ENCODE peak calls at places on chromosomes 11 and 22, in eight cellular contexts. One of them, this sample, is unnamed.
A peak's percentile ranks its signal among the peaks of the same experiment; 100 is the strongest.

GRCh38 chr11:72568861-72569260 is 105.4 kb downstream of the PDE2A start:
- DNase-seq in SK-N-SH: no peak
- DNase-seq in brain microvascular endothelial cell: peak; percentile 12
- DNase-seq in left ventricle myocardium inferior: no peak
- DNase-seq in psoas muscle: no peak
- DNase-seq in dorsolateral prefrontal cortex: no peak
- DNase-seq in AG09309: no peak
- DNase-seq in GM23338: no peak
- DNase-seq in this sample: no peak

GRCh38 chr11:3042496-3043314 is 14.5 kb downstream of the CARS1 start:
- DNase-seq in SK-N-SH: no peak
- DNase-seq in brain microvascular endothelial cell: no peak
- DNase-seq in left ventricle myocardium inferior: peak; percentile 26
- DNase-seq in psoas muscle: peak; percentile 84
- DNase-seq in dorsolateral prefrontal cortex: no peak
- DNase-seq in AG09309: no peak
- DNase-seq in GM23338: no peak
- DNase-seq in this sample: no peak

GRCh38 chr11:123421589-123421988 is 8.5 kb upstream of the GRAMD1B start:
- DNase-seq in SK-N-SH: no peak
- DNase-seq in brain microvascular endothelial cell: no peak
- DNase-seq in left ventricle myocardium inferior: no peak
- DNase-seq in psoas muscle: no peak
- DNase-seq in dorsolateral prefrontal cortex: no peak
- DNase-seq in AG09309: no peak
- DNase-seq in GM23338: no peak
- DNase-seq in this sample: no peak

GRCh38 chr11:60193687-60194433 is 11.0 kb upstream of the MS4A6A start:
- DNase-seq in SK-N-SH: peak; percentile 52
- DNase-seq in brain microvascular endothelial cell: peak; percentile 80
- DNase-seq in left ventricle myocardium inferior: no peak
- DNase-seq in psoas muscle: no peak
- DNase-seq in dorsolateral prefrontal cortex: no peak
- DNase-seq in AG09309: no peak
- DNase-seq in GM23338: peak; percentile 87
- DNase-seq in this sample: no peak

GRCh38 chr22:37476389-37477329 is 9.5 kb downstream of the MFNG start:
- DNase-seq in SK-N-SH: no peak
- DNase-seq in brain microvascular endothelial cell: no peak
- DNase-seq in left ventricle myocardium inferior: no peak
- DNase-seq in psoas muscle: no peak
- DNase-seq in dorsolateral prefrontal cortex: no peak
- DNase-seq in AG09309: no peak
- DNase-seq in GM23338: no peak
- DNase-seq in this sample: no peak

GRCh38 chr11:7599209-7599608 is 74.1 kb downstream of the CYB5R2 start:
- DNase-seq in SK-N-SH: no peak
- DNase-seq in brain microvascular endothelial cell: no peak
- DNase-seq in left ventricle myocardium inferior: no peak
- DNase-seq in psoas muscle: no peak
- DNase-seq in dorsolateral prefrontal cortex: no peak
- DNase-seq in AG09309: no peak
- DNase-seq in GM23338: no peak
- DNase-seq in this sample: no peak

GRCh38 chr11:75523189-75523588 is 2.6 kb downstream of the GDPD5 start:
- DNase-seq in SK-N-SH: no peak
- DNase-seq in brain microvascular endothelial cell: no peak
- DNase-seq in left ventricle myocardium inferior: no peak
- DNase-seq in psoas muscle: no peak
- DNase-seq in dorsolateral prefrontal cortex: no peak
- DNase-seq in AG09309: no peak
- DNase-seq in GM23338: no peak
- DNase-seq in this sample: no peak

GRCh38 chr11:44178381-44178780 is 82.9 kb downstream of the EXT2 start:
- DNase-seq in SK-N-SH: no peak
- DNase-seq in brain microvascular endothelial cell: peak; percentile 40
- DNase-seq in left ventricle myocardium inferior: no peak
- DNase-seq in psoas muscle: no peak
- DNase-seq in dorsolateral prefrontal cortex: no peak
- DNase-seq in AG09309: peak; percentile 17
- DNase-seq in GM23338: peak; percentile 61
- DNase-seq in this sample: peak; percentile 59

GRCh38 chr11:19359425-19360000 is 118.8 kb upstream of the E2F8 start:
- DNase-seq in SK-N-SH: no peak
- DNase-seq in brain microvascular endothelial cell: no peak
- DNase-seq in left ventricle myocardium inferior: no peak
- DNase-seq in psoas muscle: no peak
- DNase-seq in dorsolateral prefrontal cortex: no peak
- DNase-seq in AG09309: no peak
- DNase-seq in GM23338: no peak
- DNase-seq in this sample: peak; percentile 26

GRCh38 chr11:71948314-71949027 is 19.6 kb downstream of the RNF121 start:
- DNase-seq in SK-N-SH: no peak
- DNase-seq in brain microvascular endothelial cell: no peak
- DNase-seq in left ventricle myocardium inferior: no peak
- DNase-seq in psoas muscle: no peak
- DNase-seq in dorsolateral prefrontal cortex: no peak
- DNase-seq in AG09309: no peak
- DNase-seq in GM23338: no peak
- DNase-seq in this sample: no peak

GRCh38 chr11:1348146-1348545 is 38.7 kb upstream of the TOLLIP start:
- DNase-seq in SK-N-SH: peak; percentile 14
- DNase-seq in brain microvascular endothelial cell: no peak
- DNase-seq in left ventricle myocardium inferior: no peak
- DNase-seq in psoas muscle: peak; percentile 22
- DNase-seq in dorsolateral prefrontal cortex: no peak
- DNase-seq in AG09309: no peak
- DNase-seq in GM23338: no peak
- DNase-seq in this sample: no peak

GRCh38 chr11:74443071-74443864 is 24.1 kb downstream of the KCNE3 start:
- DNase-seq in SK-N-SH: no peak
- DNase-seq in brain microvascular endothelial cell: peak; percentile 14
- DNase-seq in left ventricle myocardium inferior: no peak
- DNase-seq in psoas muscle: no peak
- DNase-seq in dorsolateral prefrontal cortex: no peak
- DNase-seq in AG09309: no peak
- DNase-seq in GM23338: peak; percentile 44
- DNase-seq in this sample: no peak

GRCh38 chr11:16382177-16382576 is 25.8 kb upstream of the SOX6 start:
- DNase-seq in SK-N-SH: no peak
- DNase-seq in brain microvascular endothelial cell: no peak
- DNase-seq in left ventricle myocardium inferior: no peak
- DNase-seq in psoas muscle: no peak
- DNase-seq in dorsolateral prefrontal cortex: no peak
- DNase-seq in AG09309: no peak
- DNase-seq in GM23338: no peak
- DNase-seq in this sample: no peak

GRCh38 chr22:22348127-22348814 is 103.7 kb downstream of the VPREB1 start:
- DNase-seq in SK-N-SH: no peak
- DNase-seq in brain microvascular endothelial cell: no peak
- DNase-seq in left ventricle myocardium inferior: no peak
- DNase-seq in psoas muscle: no peak
- DNase-seq in dorsolateral prefrontal cortex: no peak
- DNase-seq in AG09309: no peak
- DNase-seq in GM23338: peak; percentile 74
- DNase-seq in this sample: no peak
- TF ChIP-seq CTCF in SK-N-SH: no peak
- TF ChIP-seq CTCF in brain microvascular endothelial cell: peak; percentile 47
- TF ChIP-seq CTCF in left ventricle myocardium inferior: peak; percentile 19
- TF ChIP-seq CTCF in psoas muscle: no peak
- TF ChIP-seq CTCF in dorsolateral prefrontal cortex: peak; percentile 64
- TF ChIP-seq CTCF in AG09309: peak; percentile 21
- TF ChIP-seq CTCF in GM23338: peak; percentile 40
- TF ChIP-seq CTCF in this sample: peak; percentile 5

DNA sequence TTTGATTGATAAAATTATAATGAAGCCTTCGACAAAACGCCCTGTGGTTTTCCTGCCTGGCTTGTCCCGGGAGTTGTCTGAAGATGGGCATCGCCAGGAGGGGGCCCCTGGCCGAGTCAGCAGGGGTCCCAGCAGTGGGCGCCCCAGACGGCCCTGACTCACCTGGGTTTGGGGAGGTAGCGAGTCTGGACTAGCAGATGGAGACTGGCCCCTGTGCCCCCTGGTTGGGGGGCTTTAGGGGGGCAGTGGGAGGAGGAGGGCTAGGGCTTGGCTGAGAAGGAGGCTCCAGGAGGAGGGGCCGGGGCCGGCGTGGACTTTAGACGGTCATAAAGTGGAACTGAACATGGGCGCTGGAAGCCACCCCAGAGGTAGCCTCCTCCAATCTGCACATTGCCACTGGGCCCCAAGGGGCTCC is 410 bp upstream of the LIF start:
- DNase-seq in SK-N-SH: peak; percentile 53
- DNase-seq in brain microvascular endothelial cell: no peak
- DNase-seq in left ventricle myocardium inferior: no peak
- DNase-seq in psoas muscle: no peak
- DNase-seq in dorsolateral prefrontal cortex: no peak
- DNase-seq in AG09309: no peak
- DNase-seq in GM23338: no peak
- DNase-seq in this sample: no peak
- H3K4me3 ChIP-seq in SK-N-SH: peak overlapping the region; percentile 58
- H3K4me3 ChIP-seq in brain microvascular endothelial cell: peak overlapping the region; percentile 88
- H3K4me3 ChIP-seq in left ventricle myocardium inferior: peak overlapping the region; percentile 62
- H3K4me3 ChIP-seq in psoas muscle: peak overlapping the region; percentile 61
- H3K4me3 ChIP-seq in dorsolateral prefrontal cortex: no peak overlapping the region
- H3K4me3 ChIP-seq in AG09309: peak overlapping the region; percentile 39
- H3K4me3 ChIP-seq in GM23338: peak overlapping the region; percentile 93
- H3K4me3 ChIP-seq in this sample: peak overlapping the region; percentile 75

DNA sequence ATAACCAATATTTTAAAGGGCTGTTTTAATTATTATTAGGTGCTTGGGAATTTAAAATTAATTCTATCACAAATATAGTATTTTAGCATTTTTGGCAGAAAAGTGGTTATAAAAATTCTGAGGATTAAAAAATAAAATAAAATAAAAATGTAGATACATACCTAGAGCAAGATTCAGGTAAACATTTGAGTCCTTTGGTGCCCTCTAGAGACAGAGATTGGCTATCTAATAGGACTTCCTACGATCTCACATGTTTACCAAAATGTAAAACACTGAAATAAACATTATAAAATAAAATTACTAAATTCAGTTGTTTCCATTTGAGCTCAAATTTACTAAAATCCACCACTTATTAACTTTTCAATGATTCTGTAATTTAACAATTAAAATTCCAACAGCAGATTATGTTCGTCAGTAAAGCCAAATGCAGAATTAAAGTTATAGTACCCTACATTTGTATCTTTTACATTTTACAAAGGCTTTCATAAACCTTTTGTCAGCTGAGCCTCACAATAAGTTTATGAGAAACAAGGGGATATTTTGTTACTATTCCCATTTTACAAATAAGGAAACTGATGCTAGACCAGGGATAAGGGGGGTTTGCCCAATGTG is 27.7 kb downstream of the SLC36A4 start:
- DNase-seq in SK-N-SH: peak; percentile 13
- DNase-seq in brain microvascular endothelial cell: peak; percentile 12
- DNase-seq in left ventricle myocardium inferior: no peak
- DNase-seq in psoas muscle: no peak
- DNase-seq in dorsolateral prefrontal cortex: no peak
- DNase-seq in AG09309: no peak
- DNase-seq in GM23338: peak; percentile 69
- DNase-seq in this sample: peak; percentile 3
- TF ChIP-seq CTCF in SK-N-SH: peak; percentile 67
- TF ChIP-seq CTCF in brain microvascular endothelial cell: peak; percentile 55
- TF ChIP-seq CTCF in left ventricle myocardium inferior: peak; percentile 46
- TF ChIP-seq CTCF in psoas muscle: peak; percentile 8
- TF ChIP-seq CTCF in dorsolateral prefrontal cortex: peak; percentile 43
- TF ChIP-seq CTCF in AG09309: peak; percentile 45
- TF ChIP-seq CTCF in GM23338: peak; percentile 56
- TF ChIP-seq CTCF in this sample: peak; percentile 40

GRCh38 chr22:23235425-23235824 is 55.1 kb downstream of the BCR start:
- DNase-seq in SK-N-SH: no peak
- DNase-seq in brain microvascular endothelial cell: no peak
- DNase-seq in left ventricle myocardium inferior: no peak
- DNase-seq in psoas muscle: peak; percentile 4
- DNase-seq in dorsolateral prefrontal cortex: no peak
- DNase-seq in AG09309: no peak
- DNase-seq in GM23338: no peak
- DNase-seq in this sample: no peak
- H3K4me3 ChIP-seq in SK-N-SH: no peak overlapping the region
- H3K4me3 ChIP-seq in brain microvascular endothelial cell: no peak overlapping the region
- H3K4me3 ChIP-seq in left ventricle myocardium inferior: no peak overlapping the region
- H3K4me3 ChIP-seq in psoas muscle: no peak overlapping the region
- H3K4me3 ChIP-seq in dorsolateral prefrontal cortex: no peak overlapping the region
- H3K4me3 ChIP-seq in AG09309: no peak overlapping the region
- H3K4me3 ChIP-seq in GM23338: no peak overlapping the region
- H3K4me3 ChIP-seq in this sample: no peak overlapping the region